ENCODE peak calls at places on chromosome X, in ten cellular contexts. Y is psoas muscle; D is CD8-positive, alpha-beta T cell; P is endothelial cell of umbilical vein; H is CD8-positive, alpha-beta memory T cell; K is adipocyte; B is astrocyte; A is transverse colon; U is CD4-positive, CD25-positive, alpha-beta regulatory T cell; E is lung. T is an unnamed sample.

GRCh38 chrX:41664307-41665299 is 24.2 kb upstream of the GPR34 start:
- DNase-seq in H (no peak), B (no peak), D (no peak), A (no peak), U (no peak), E (no peak), Y (no peak), K (peak; percentile 42), P (no peak), T (no peak)

GRCh38 chrX:70479970-70480659 is 35.5 kb downstream of the DLG3 start:
- DNase-seq in B (no peak), E (no peak), H (no peak), K (peak; percentile 26), P (peak; percentile 8), Y (no peak), A (peak; percentile 60), D (no peak), U (no peak), T (no peak)

GRCh38 chrX:67524950-67525691 is 18.7 kb upstream of the AR start:
- DNase-seq in E (no peak), D (no peak), B (no peak), P (no peak), A (no peak), H (no peak), K (no peak), U (no peak), Y (no peak), T (no peak)

GRCh38 chrX:106300239-106300638 is 132.1 kb downstream of the PWWP3B start:
- DNase-seq in P (no peak), E (no peak), K (no peak), H (no peak), U (no peak), B (peak; percentile 56), A (no peak), D (no peak), Y (no peak), T (no peak)

GRCh38 chrX:7889680-7890079 is 37.5 kb downstream of the PNPLA4 start:
- DNase-seq in P (no peak), U (no peak), K (peak; percentile 37), E (no peak), Y (no peak), D (no peak), A (no peak), H (no peak), B (no peak), T (no peak)

GRCh38 chrX:119757979-119758681 is at the start of gene SOWAHD:
- DNase-seq in H (peak; percentile 38), U (peak; percentile 30), K (peak; percentile 66), E (no peak), P (no peak), Y (peak; percentile 34), D (peak; percentile 9), B (no peak), A (peak; percentile 75), T (peak; percentile 75)

GRCh38 chrX:68570598-68570997 is 71.7 kb downstream of the YIPF6 start:
- DNase-seq in H (no peak), K (no peak), B (no peak), D (no peak), P (no peak), Y (no peak), A (no peak), U (no peak), E (no peak), T (no peak)

GRCh38 chrX:132488092-132488749 is 617 bp downstream of the MBNL3 start:
- DNase-seq in Y (no peak), P (peak; percentile 37), D (peak; percentile 20), A (peak; percentile 33), U (no peak), E (no peak), B (peak; percentile 7), H (no peak), K (peak; percentile 65), T (no peak)

GRCh38 chrX:9542765-9543119 is 77.9 kb downstream of the TBL1X start:
- DNase-seq in A (no peak), K (no peak), H (no peak), E (no peak), U (no peak), Y (no peak), D (no peak), P (no peak), B (no peak), T (no peak)

GRCh38 chrX:42673411-42673810 is 104.6 kb downstream of the PPP1R2C start:
- DNase-seq in D (no peak), E (no peak), Y (no peak), A (no peak), H (no peak), K (peak; percentile 32), U (no peak), P (no peak), B (no peak), T (no peak)

GRCh38 chrX:101357166-101357795 is 8.7 kb upstream of the TIMM8A start:
- DNase-seq in U (no peak), B (no peak), K (peak; percentile 4), H (no peak), A (no peak), Y (no peak), D (no peak), E (no peak), P (no peak), T (no peak)

GRCh38 chrX:7828594-7828993 is 14.4 kb upstream of the VCX start:
- DNase-seq in D (no peak), K (no peak), H (no peak), E (no peak), U (no peak), P (no peak), Y (no peak), B (no peak), A (no peak), T (peak; percentile 4)

GRCh38 chrX:17285983-17286382 is 89.0 kb upstream of the NHS start:
- DNase-seq in U (no peak), D (no peak), A (no peak), Y (no peak), E (no peak), K (no peak), P (no peak), B (no peak), H (no peak), T (no peak)

GRCh38 chrX:129831486-129831885 is 12.2 kb downstream of the ZDHHC9 start:
- DNase-seq in B (no peak), D (no peak), K (no peak), P (no peak), E (no peak), Y (no peak), A (peak; percentile 19), U (no peak), H (no peak), T (no peak)

GRCh38 chrX:105567046-105567445 is 255.3 kb upstream of the NRK start:
- DNase-seq in U (no peak), H (no peak), K (no peak), P (no peak), D (no peak), Y (no peak), A (no peak), B (no peak), E (no peak), T (no peak)

GRCh38 chrX:29348288-29348687 is 761.0 kb downstream of the IL1RAPL1 start:
- DNase-seq in B (no peak), P (no peak), H (no peak), K (no peak), D (no peak), E (no peak), Y (no peak), U (no peak), A (no peak), T (no peak)

GRCh38 chrX:143854006-143854405 is 29.9 kb upstream of the UBE2NL start:
- DNase-seq in A (no peak), P (no peak), Y (no peak), H (no peak), D (no peak), B (peak; percentile 50), K (peak; percentile 28), U (no peak), E (no peak), T (no peak)

GRCh38 chrX:150348365-150348764 is 14.8 kb upstream of the MAMLD1 start:
- DNase-seq in Y (no peak), A (no peak), B (no peak), D (no peak), E (no peak), P (no peak), U (no peak), K (no peak), H (no peak), T (peak; percentile 49)

GRCh38 chrX:12794654-12795053 is 3.4 kb downstream of the PRPS2 start:
- DNase-seq in D (no peak), U (no peak), B (no peak), A (no peak), H (no peak), E (no peak), P (no peak), Y (no peak), K (no peak), T (no peak)

GRCh38 chrX:24166078-24166477 is 16.5 kb downstream of the ZFX start:
- DNase-seq in E (no peak), B (no peak), U (no peak), H (no peak), D (no peak), P (no peak), Y (no peak), K (no peak), A (no peak), T (no peak)
- H3K4me1 ChIP-seq in E (peaks cover 4% of the 10 kb centered on the region), B (peaks cover 4% of the 10 kb centered on the region), U (peaks cover 30% of the 10 kb centered on the region), H (peaks cover 15% of the 10 kb centered on the region), D (peaks cover 21% of the 10 kb centered on the region), P (no peaks in the 10 kb centered on the region), Y (peaks cover 39% of the 10 kb centered on the region), K (peaks cover 50% of the 10 kb centered on the region), A (peaks cover 17% of the 10 kb centered on the region), T (no peaks in the 10 kb centered on the region)

DNA sequence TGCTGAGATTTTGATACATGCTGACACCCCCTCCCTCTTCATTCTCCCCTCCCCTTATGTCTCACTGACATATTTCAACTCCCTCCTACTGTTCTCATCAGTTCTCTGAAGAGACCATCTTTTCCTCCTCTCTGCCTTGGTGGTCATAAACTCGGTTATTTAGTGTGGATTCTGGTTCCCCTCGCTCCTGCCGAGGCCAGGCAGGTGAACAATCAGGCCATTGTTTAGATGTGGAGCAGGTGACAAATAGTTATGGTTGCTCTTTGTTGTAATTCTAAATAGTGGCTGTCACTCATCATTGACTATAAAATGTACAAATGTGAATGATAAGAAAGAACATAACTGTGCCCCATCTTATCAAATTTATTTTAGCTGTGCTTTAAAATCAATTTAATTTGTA is 324.6 kb downstream of the BCOR start:
- DNase-seq in Y (no peak), P (no peak), D (no peak), K (no peak), B (no peak), H (no peak), E (no peak), A (no peak), U (no peak), T (no peak)
- H3K4me1 ChIP-seq in Y (no peaks in the 10 kb centered on the region), P (peaks cover 4% of the 10 kb centered on the region), D (peaks cover 28% of the 10 kb centered on the region), K (no peaks in the 10 kb centered on the region), B (peaks cover 16% of the 10 kb centered on the region), H (peaks cover 44% of the 10 kb centered on the region), E (no peaks in the 10 kb centered on the region), A (no peaks in the 10 kb centered on the region), U (peaks cover 51% of the 10 kb centered on the region), T (peaks cover 12% of the 10 kb centered on the region)

GRCh38 chrX:117839544-117839943 is 277.1 kb downstream of the KLHL13 start:
- DNase-seq in Y (no peak), E (no peak), A (no peak), D (no peak), B (no peak), K (no peak), P (no peak), U (no peak), H (no peak), T (peak; percentile 3)
- H3K4me1 ChIP-seq in Y (no peaks in the 10 kb centered on the region), E (no peaks in the 10 kb centered on the region), A (no peaks in the 10 kb centered on the region), D (no peaks in the 10 kb centered on the region), B (no peaks in the 10 kb centered on the region), K (no peaks in the 10 kb centered on the region), P (no peaks in the 10 kb centered on the region), U (no peaks in the 10 kb centered on the region), H (no peaks in the 10 kb centered on the region), T (no peaks in the 10 kb centered on the region)

GRCh38 chrX:19870710-19871490 is 16.5 kb downstream of the SH3KBP1 start:
- DNase-seq in E (no peak), P (peak; percentile 5), D (no peak), A (no peak), U (no peak), K (no peak), H (no peak), B (no peak), Y (no peak), T (no peak)
- H3K4me1 ChIP-seq in E (peaks cover 9% of the 10 kb centered on the region), P (peaks cover 18% of the 10 kb centered on the region), D (peaks cover 14% of the 10 kb centered on the region), A (no peaks in the 10 kb centered on the region), U (peaks cover 10% of the 10 kb centered on the region), K (peaks cover 8% of the 10 kb centered on the region), H (peaks cover 5% of the 10 kb centered on the region), B (peaks cover 9% of the 10 kb centered on the region), Y (peaks cover 9% of the 10 kb centered on the region), T (no peaks in the 10 kb centered on the region)